ENCODE peak calls at places on chromosomes 7 and 10, in six cellular contexts. Q is stimulated activated CD4-positive, alpha-beta T cell treated with anti-CD3 and anti-CD28 coated beads, TNF-alpha, amount 100 ng/mL, for 24 hours; J is psoas muscle; E is GM23248; T is NCI-H1105; D is NCI-H82. Z is an unnamed sample.

GRCh38 chr7:73437699-73438416 is 4.3 kb downstream of the FZD9 start:
- DNase-seq in E (peak), Q (no peak), D (peak), J (no peak), T (no peak), Z (no peak)

GRCh38 chr10:50310560-50311174 is 59.4 kb upstream of the ASAH2 start:
- DNase-seq in E (no peak), Q (no peak), J (no peak), D (peak), T (no peak), Z (no peak)

GRCh38 chr10:72483452-72483851 is 128.7 kb upstream of the DNAJB12 start:
- DNase-seq in J (no peak), E (peak), D (no peak), Q (no peak), T (no peak), Z (no peak)

GRCh38 chr7:95684037-95684436 is 87.7 kb upstream of the PDK4 start:
- DNase-seq in E (peak), T (no peak), D (peak), J (no peak), Q (no peak), Z (no peak)

GRCh38 chr10:13969118-13969791 is 361.5 kb downstream of the FRMD4A start:
- DNase-seq in T (no peak), Q (no peak), J (no peak), E (no peak), D (peak), Z (no peak)

GRCh38 chr10:20330246-20330645 is 514.0 kb downstream of the PLXDC2 start:
- DNase-seq in Q (no peak), J (no peak), D (no peak), E (no peak), T (no peak), Z (no peak)

GRCh38 chr7:138951953-138952352 is 29.2 kb downstream of the KIAA1549 start:
- DNase-seq in D (no peak), E (no peak), J (no peak), Q (no peak), T (no peak), Z (no peak)

GRCh38 chr10:69224862-69225657 is 4.9 kb downstream of the HKDC1 start:
- DNase-seq in D (no peak), E (peak), Q (no peak), J (no peak), T (no peak), Z (no peak)

GRCh38 chr7:26853788-26854393 is 10.5 kb downstream of the SKAP2 start:
- DNase-seq in D (peak), J (no peak), T (peak), E (peak), Q (no peak), Z (no peak)

GRCh38 chr10:33377658-33378025 is 43.2 kb upstream of the NRP1 start:
- DNase-seq in D (no peak), E (peak), Q (no peak), T (no peak), J (no peak), Z (no peak)

GRCh38 chr10:13681963-13682362 is 95.2 kb downstream of the PRPF18 start:
- DNase-seq in D (no peak), Q (no peak), J (no peak), E (no peak), T (no peak), Z (no peak)

GRCh38 chr10:119859422-119860258 is 13.0 kb downstream of the MCMBP start:
- DNase-seq in Q (no peak), T (no peak), J (no peak), D (peak), E (peak), Z (no peak)

GRCh38 chr7:102272917-102273748 is 13.5 kb upstream of the SH2B2 start:
- DNase-seq in Q (no peak), E (no peak), J (no peak), T (no peak), D (no peak), Z (no peak)

GRCh38 chr10:125514206-125515162 is 168.5 kb downstream of the TEX36 start:
- DNase-seq in Q (no peak), D (no peak), J (no peak), T (no peak), E (peak), Z (no peak)

GRCh38 chr10:1737222-1738061 is at the start of gene ADARB2:
- DNase-seq in Q (peak), J (no peak), T (peak), D (peak), E (peak), Z (no peak)

GRCh38 chr7:19916011-19916410 is 142.6 kb upstream of the TMEM196 start:
- DNase-seq in Q (no peak), T (no peak), J (no peak), E (peak), D (no peak), Z (no peak)

GRCh38 chr10:20984632-20985031 is 87.5 kb upstream of the NEBL start:
- DNase-seq in J (no peak), D (peak), T (no peak), E (no peak), Q (no peak), Z (no peak)

GRCh38 chr10:75375828-75376227 is 25.7 kb downstream of the ZNF503 start:
- DNase-seq in Q (no peak), T (no peak), D (no peak), E (no peak), J (no peak), Z (no peak)

GRCh38 chr7:44081266-44081748 is 1.0 kb downstream of the POLM start:
- DNase-seq in T (no peak), Q (no peak), J (peak), D (peak), E (peak), Z (no peak)

GRCh38 chr10:523925-524324 is 165.5 kb downstream of the DIP2C start:
- DNase-seq in T (no peak), Q (no peak), J (no peak), E (no peak), D (no peak), Z (no peak)

GRCh38 chr10:42754155-42755027 is 28.2 kb upstream of the BMS1 start:
- DNase-seq in T (no peak), D (peak), J (peak), E (peak), Q (no peak), Z (peak)

GRCh38 chr10:45490277-45490676 is 116.3 kb downstream of the ALOX5 start:
- DNase-seq in Q (no peak), D (no peak), J (no peak), T (no peak), E (no peak), Z (no peak)

GRCh38 chr10:60606343-60607080 is 171.8 kb upstream of the CDK1 start:
- DNase-seq in T (no peak), D (no peak), E (peak), J (no peak), Q (no peak), Z (no peak)

GRCh38 chr10:83541096-83541495 is 598.2 kb upstream of the GHITM start:
- DNase-seq in T (no peak), J (no peak), D (no peak), E (no peak), Q (no peak), Z (no peak)

GRCh38 chr7:128404826-128405344 is 4.9 kb downstream of the IMPDH1 start:
- DNase-seq in D (peak), J (no peak), E (peak), Q (no peak), T (no peak), Z (no peak)

GRCh38 chr7:151552352-151553028 is 32.8 kb upstream of the RHEB start:
- DNase-seq in E (no peak), Q (no peak), J (no peak), T (peak), D (no peak), Z (peak)

GRCh38 chr10:122475581-122475980 is 14.2 kb downstream of the HTRA1 start:
- DNase-seq in T (no peak), D (no peak), J (no peak), Q (no peak), E (peak), Z (peak)

GRCh38 chr7:138075350-138075749 is 909 bp upstream of the AKR1D1 start:
- DNase-seq in E (no peak), J (no peak), T (no peak), D (no peak), Q (no peak), Z (no peak)